ENCODE peak calls at places on chromosome 4, in six cellular contexts. B, I, E, X, Y and N are unnamed samples. For H3K9me3, the result is how much of the 10 kb centered on the place peaks cover.

GRCh38 chr4:73434311-73434710 is 1.7 kb upstream of the AFP start:
- DNase-seq in B (no peak), I (no peak), E (no peak), X (no peak), Y (no peak), N (no peak)

GRCh38 chr4:14726441-14727405 is 275.6 kb upstream of the CPEB2 start:
- DNase-seq in B (no peak), I (no peak), E (no peak), X (no peak), Y (no peak), N (no peak)

GRCh38 chr4:123649644-123650356 is 253.2 kb downstream of the SPRY1 start:
- DNase-seq in B (no peak), I (no peak), E (peak), X (peak), Y (no peak), N (no peak)

GRCh38 chr4:30721353-30722091 is 1.4 kb downstream of the PCDH7 start:
- DNase-seq in B (no peak), I (no peak), E (peak), X (peak), Y (no peak), N (no peak)

GRCh38 chr4:147349199-147349598 is 131.7 kb upstream of the EDNRA start:
- DNase-seq in B (no peak), I (no peak), E (no peak), X (no peak), Y (no peak), N (no peak)

GRCh38 chr4:77695769-77696168 is 90.1 kb downstream of the CXCL13 start:
- DNase-seq in B (no peak), I (no peak), E (no peak), X (no peak), Y (no peak), N (no peak)

GRCh38 chr4:176883108-176883550 is 90.4 kb upstream of the VEGFC start:
- DNase-seq in B (no peak), I (no peak), E (no peak), X (no peak), Y (no peak), N (no peak)

GRCh38 chr4:169241480-169241879 is 29.3 kb downstream of the SH3RF1 start:
- DNase-seq in B (peak), I (no peak), E (no peak), X (no peak), Y (no peak), N (no peak)

GRCh38 chr4:15756361-15756861 is 21.7 kb upstream of the CD38 start:
- DNase-seq in B (no peak), I (peak), E (no peak), X (no peak), Y (no peak), N (peak)

GRCh38 chr4:26030260-26030667 is 116.2 kb downstream of the SMIM20 start:
- DNase-seq in B (no peak), I (no peak), E (no peak), X (no peak), Y (no peak), N (no peak)

DNA sequence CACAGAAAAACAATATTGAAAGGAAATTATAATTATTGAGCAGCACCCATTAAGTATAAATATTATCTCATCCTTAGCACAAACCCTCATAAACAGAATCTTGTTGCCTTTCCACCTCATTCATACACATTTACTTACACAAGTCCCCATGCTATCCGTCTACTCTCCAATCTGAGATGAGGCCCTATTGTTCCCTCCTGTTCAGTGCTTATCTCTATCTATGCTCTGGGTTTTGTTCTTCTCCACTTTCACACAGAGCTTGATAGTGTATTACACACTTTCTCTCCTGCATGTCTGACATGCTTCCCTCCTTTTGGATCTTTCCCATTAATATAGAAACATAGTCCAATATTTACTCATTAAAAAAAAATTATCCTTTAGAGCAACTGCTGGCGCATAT is 238.2 kb upstream of the MAB21L2 start:
- DNase-seq in B (no peak), I (no peak), E (no peak), X (no peak), Y (no peak), N (no peak)
- H3K9me3 ChIP-seq in B (under half), I (under half), E (under half), X (under half), Y (under half), N (under half)

GRCh38 chr4:71841336-71841735 is 57.5 kb upstream of the GC start:
- DNase-seq in B (no peak), I (no peak), E (no peak), X (no peak), Y (no peak), N (no peak)

DNA sequence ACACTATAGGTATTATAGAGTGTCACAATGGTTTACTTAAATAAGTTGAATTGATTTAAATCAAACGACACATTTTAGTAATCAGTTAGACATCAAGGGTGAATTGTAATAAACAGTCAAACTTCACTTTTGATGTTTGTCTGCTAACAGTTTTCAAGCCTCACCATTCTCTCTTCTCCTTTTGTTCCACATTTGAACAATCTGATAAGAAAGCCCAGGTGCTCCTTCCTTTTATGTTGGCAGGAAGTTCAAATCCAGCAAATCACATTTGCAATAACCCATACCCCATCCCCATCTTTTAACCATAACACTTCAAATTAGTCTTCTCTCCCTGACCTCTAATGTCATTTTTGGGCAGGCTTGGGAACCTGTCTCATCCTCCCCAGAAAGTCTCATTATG is 63.4 kb upstream of the GC start:
- DNase-seq in B (no peak), I (no peak), E (no peak), X (no peak), Y (no peak), N (no peak)
- H3K9me3 ChIP-seq in B (under half), I (under half), E (under half), X (under half), Y (under half), N (under half)

GRCh38 chr4:64144994-64145393 is 264.3 kb downstream of the TECRL start:
- DNase-seq in B (no peak), I (no peak), E (peak), X (peak), Y (no peak), N (no peak)
- H3K9me3 ChIP-seq in B (under half), I (under half), E (under half), X (under half), Y (under half), N (under half)

DNA sequence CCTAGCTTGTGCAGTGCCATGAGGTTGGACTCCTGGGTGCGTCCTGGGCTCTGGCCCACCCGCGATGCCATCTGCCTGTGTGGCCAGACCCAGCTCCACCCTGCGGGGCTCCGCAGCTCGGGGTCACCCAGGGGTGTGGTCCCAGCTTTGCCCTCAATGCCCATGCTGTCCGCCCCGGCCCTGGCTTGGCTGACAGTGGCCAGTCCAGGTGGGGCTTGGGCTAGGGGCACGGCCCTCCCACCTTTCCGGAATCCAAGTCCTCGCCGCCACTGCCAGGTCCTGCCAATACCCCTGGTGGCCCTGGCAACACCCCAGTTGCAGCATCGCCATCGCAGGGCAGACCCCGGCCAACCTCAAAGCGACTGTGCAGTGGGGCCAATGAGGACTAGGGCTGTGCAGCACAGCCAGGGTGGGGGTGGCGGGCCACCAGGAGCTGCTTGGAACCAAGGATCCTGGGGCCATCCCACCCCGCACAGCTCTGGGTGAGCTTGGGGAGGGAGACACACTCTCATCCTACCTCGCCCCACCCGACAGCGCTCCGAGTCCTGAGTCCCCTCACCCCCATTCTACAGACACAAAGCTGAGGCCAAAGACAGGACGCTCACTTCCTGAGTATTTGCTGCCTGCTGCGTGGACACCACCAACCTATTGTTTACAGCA is 80.9 kb downstream of the ZNF718 start:
- DNase-seq in B (no peak), I (no peak), E (no peak), X (no peak), Y (no peak), N (no peak)
- H3K9me3 ChIP-seq in B (under half), I (under half), E (under half), X (under half), Y (under half), N (under half)

GRCh38 chr4:62676962-62677361 is 1476.8 kb downstream of the ADGRL3 start:
- DNase-seq in B (no peak), I (no peak), E (no peak), X (no peak), Y (no peak), N (no peak)
- H3K9me3 ChIP-seq in B (under half), I (under half), E (under half), X (under half), Y (under half), N (under half)

GRCh38 chr4:67658302-67658701 is 42.7 kb downstream of the UBA6 start:
- DNase-seq in B (no peak), I (no peak), E (no peak), X (no peak), Y (no peak), N (no peak)
- H3K9me3 ChIP-seq in B (under half), I (under half), E (under half), X (under half), Y (under half), N (under half)